ENCODE peak calls at places on chromosome 15, in six cellular contexts. H is NCI-H2081, J is mammary epithelial cell, K is left colon, W is ACHN, R is occipital lobe. T is an unnamed sample.
A peak's percentile ranks its signal among the peaks of the same experiment; 100 is the strongest.

GRCh38 chr15:27448234-27448633 is 477.3 kb downstream of the GABRG3 start:
- DNase-seq in H (no peak), J (no peak), K (no peak), W (no peak), R (no peak), T (no peak)

GRCh38 chr15:62021991-62022600 is 38.2 kb downstream of the VPS13C start:
- DNase-seq in H (no peak), J (no peak), K (no peak), W (no peak), R (no peak), T (no peak)

GRCh38 chr15:99613887-99614642 is 48.3 kb downstream of the MEF2A start:
- DNase-seq in H (no peak), J (peak; percentile 20), K (peak; percentile 17), W (no peak), R (no peak), T (no peak)

GRCh38 chr15:38610748-38611147 is 46.1 kb upstream of the RASGRP1 start:
- DNase-seq in H (no peak), J (no peak), K (no peak), W (no peak), R (no peak), T (no peak)

GRCh38 chr15:69757186-69757585 is 304.6 kb downstream of the RPLP1 start:
- DNase-seq in H (no peak), J (peak; percentile 37), K (no peak), W (no peak), R (no peak), T (no peak)

GRCh38 chr15:89668174-89668573 is 11.0 kb downstream of the PLIN1 start:
- DNase-seq in H (no peak), J (no peak), K (no peak), W (no peak), R (no peak), T (no peak)

GRCh38 chr15:99466701-99467337 is 99.0 kb upstream of the MEF2A start:
- DNase-seq in H (no peak), J (no peak), K (no peak), W (no peak), R (no peak), T (no peak)

GRCh38 chr15:40331026-40331425 is 7.5 kb downstream of the INAFM2 start:
- DNase-seq in H (no peak), J (no peak), K (peak; percentile 4), W (no peak), R (no peak), T (no peak)

GRCh38 chr15:26128611-26129140 is 265.5 kb upstream of the ATP10A start:
- DNase-seq in H (no peak), J (no peak), K (no peak), W (no peak), R (no peak), T (no peak)

GRCh38 chr15:88998980-88999713 is 86.0 kb upstream of the MFGE8 start:
- DNase-seq in H (no peak), J (no peak), K (no peak), W (no peak), R (no peak), T (no peak)

GRCh38 chr15:45314960-45315359 is 62.9 kb downstream of the SLC28A2 start:
- DNase-seq in H (no peak), J (no peak), K (peak; percentile 25), W (no peak), R (no peak), T (no peak)

GRCh38 chr15:72063186-72063585 is 54.8 kb downstream of the MYO9A start:
- DNase-seq in H (no peak), J (peak; percentile 17), K (no peak), W (no peak), R (no peak), T (no peak)

GRCh38 chr15:54707805-54708752 is 488.7 kb downstream of the RSL24D1 start:
- DNase-seq in H (no peak), J (no peak), K (no peak), W (no peak), R (no peak), T (no peak)

GRCh38 chr15:48411971-48412591 is 80.9 kb downstream of the DUT start:
- DNase-seq in H (no peak), J (no peak), K (no peak), W (no peak), R (no peak), T (no peak)

GRCh38 chr15:41955807-41956525 is 16.4 kb downstream of the EHD4 start:
- DNase-seq in H (no peak), J (no peak), K (no peak), W (no peak), R (no peak), T (no peak)

GRCh38 chr15:81886586-81886985 is 159.2 kb downstream of the MEX3B start:
- DNase-seq in H (no peak), J (no peak), K (no peak), W (no peak), R (no peak), T (no peak)

GRCh38 chr15:37262922-37263608 is 162.7 kb upstream of the MEIS2 start:
- DNase-seq in H (no peak), J (no peak), K (no peak), W (no peak), R (no peak), T (no peak)

GRCh38 chr15:31397851-31398661 is 71.4 kb downstream of the KLF13 start:
- DNase-seq in H (peak; percentile 15), J (peak; percentile 82), K (no peak), W (no peak), R (no peak), T (peak; percentile 9)

GRCh38 chr15:83973816-83974215 is 261.8 kb upstream of the GOLGA6L4 start:
- DNase-seq in H (no peak), J (no peak), K (no peak), W (no peak), R (no peak), T (peak; percentile 39)